ENCODE peak calls at places on chromosomes 7 and 10, in four cellular contexts. O, B, D and H are unnamed samples. For H3K36me3, the result is how much of the 10 kb centered on the place peaks cover.

GRCh38 chr7:149728491-149729375 is 44.7 kb downstream of the ZNF467 start:
- DNase-seq in O (no peak), B (no peak), D (no peak), H (no peak)

GRCh38 chr7:46229409-46229808 is 308.3 kb upstream of the IGFBP3 start:
- DNase-seq in B (no peak), D (no peak), O (no peak), H (no peak)

GRCh38 chr10:43140414-43140813 is 2.2 kb downstream of the CSGALNACT2 start:
- DNase-seq in O (no peak), B (no peak), D (no peak), H (no peak)

GRCh38 chr10:80612261-80612660 is 74.6 kb downstream of the SH2D4B start:
- DNase-seq in B (no peak), O (no peak), D (no peak), H (no peak)

GRCh38 chr7:155392726-155393570 is 65.0 kb upstream of the EN2 start:
- DNase-seq in B (no peak), D (no peak), O (no peak), H (no peak)

GRCh38 chr7:158016171-158017087 is 571.2 kb downstream of the PTPRN2 start:
- DNase-seq in O (peak), B (no peak), D (peak), H (no peak)

GRCh38 chr10:71721313-71721712 is 1.7 kb upstream of the C10orf105 start:
- DNase-seq in O (no peak), B (no peak), D (no peak), H (no peak)

GRCh38 chr7:153941061-153941460 is 111.1 kb upstream of the DPP6 start:
- DNase-seq in D (no peak), B (no peak), O (no peak), H (no peak)

GRCh38 chr7:117098457-117098856 is 145.2 kb downstream of the ST7 start:
- DNase-seq in D (no peak), B (no peak), O (no peak), H (no peak)

GRCh38 chr10:11325817-11326216 is 285.6 kb downstream of the USP6NL start:
- DNase-seq in B (no peak), D (no peak), O (no peak), H (no peak)

GRCh38 chr7:35624299-35625186 is 70.4 kb downstream of the HERPUD2 start:
- DNase-seq in O (no peak), D (peak), B (no peak), H (peak)

GRCh38 chr10:14265709-14266108 is 65.0 kb downstream of the FRMD4A start:
- DNase-seq in D (no peak), O (no peak), B (no peak), H (no peak)

GRCh38 chr10:94626476-94626875 is 57.1 kb upstream of the CYP2C18 start:
- DNase-seq in O (no peak), D (no peak), B (no peak), H (no peak)

GRCh38 chr7:125599387-125599786 is 669.8 kb upstream of the POT1 start:
- DNase-seq in B (no peak), O (no peak), D (no peak), H (no peak)

GRCh38 chr7:138880881-138881577 is 83.0 kb upstream of the ATP6V0A4 start:
- DNase-seq in D (no peak), O (peak), B (no peak), H (no peak)

GRCh38 chr10:13685885-13686284 is 99.1 kb downstream of the PRPF18 start:
- DNase-seq in O (no peak), D (no peak), B (no peak), H (no peak)

GRCh38 chr7:27554826-27555225 is 107.9 kb downstream of the HIBADH start:
- DNase-seq in O (no peak), B (no peak), D (no peak), H (no peak)

GRCh38 chr7:91288208-91288824 is 24.1 kb downstream of the FZD1 start:
- DNase-seq in D (peak), O (no peak), B (no peak), H (no peak)

GRCh38 chr7:150996289-150997074 is 5.7 kb downstream of the NOS3 start:
- DNase-seq in B (no peak), O (no peak), D (no peak), H (no peak)

GRCh38 chr7:13989138-13989943 is at the start of gene ETV1:
- DNase-seq in B (no peak), O (peak), D (peak), H (peak)

GRCh38 chr7:152054377-152055230 is 29.1 kb downstream of the GALNT11 start:
- DNase-seq in D (no peak), B (no peak), O (no peak), H (peak)

GRCh38 chr7:151309306-151309705 is 32.3 kb upstream of the NUB1 start:
- DNase-seq in D (no peak), B (no peak), O (no peak), H (no peak)

GRCh38 chr10:17742918-17743317 is 9.1 kb upstream of the TMEM236 start:
- DNase-seq in D (peak), B (no peak), O (peak), H (peak)

GRCh38 chr10:71331736-71332135 is 12.7 kb downstream of the SLC29A3 start:
- DNase-seq in B (no peak), D (no peak), O (no peak), H (no peak)

GRCh38 chr7:35758421-35758820 is 42.4 kb upstream of the SEPTIN7 start:
- DNase-seq in B (no peak), O (no peak), D (no peak), H (no peak)

GRCh38 chr10:90857635-90858488 is at the start of gene HTR7:
- DNase-seq in B (no peak), D (peak), O (peak), H (peak)
- TF ChIP-seq CTCF in B (peak), D (peak), O (peak), H (peak)

GRCh38 chr7:12351843-12352242 is 51.8 kb downstream of the VWDE start:
- DNase-seq in D (no peak), B (no peak), O (no peak), H (no peak)

GRCh38 chr7:12358694-12359093 is 45.0 kb downstream of the VWDE start:
- DNase-seq in B (no peak), D (no peak), O (no peak), H (no peak)

GRCh38 chr7:12360948-12361347 is 42.7 kb downstream of the VWDE start:
- DNase-seq in O (no peak), D (no peak), B (no peak), H (no peak)

DNA sequence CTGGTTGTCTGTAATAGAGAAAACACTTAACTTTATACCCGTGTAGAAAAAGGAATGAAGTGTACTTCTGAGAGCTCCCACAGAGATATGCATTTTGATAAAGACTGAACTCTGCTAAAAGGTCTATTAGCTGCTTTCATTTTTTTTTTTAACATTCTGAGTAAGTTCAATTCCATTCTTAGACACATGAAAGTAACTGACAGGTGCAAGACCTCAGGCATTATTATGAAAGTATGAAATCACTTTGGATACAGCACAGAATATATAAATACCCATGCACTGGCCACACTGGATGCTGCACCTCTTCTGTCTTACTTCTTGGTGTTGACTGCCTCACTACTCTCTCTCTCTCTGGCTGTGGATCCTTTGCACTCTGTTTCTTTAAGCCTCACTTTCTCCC is 46.2 kb downstream of the VWDE start:
- DNase-seq in O (no peak), B (no peak), D (no peak), H (no peak)
- TF ChIP-seq EP300 in O (no peak), B (no peak), D (no peak), H (no peak)

GRCh38 chr7:83270407-83270806 is 107.7 kb upstream of the PCLO start:
- DNase-seq in D (no peak), O (no peak), B (no peak), H (no peak)
- H3K36me3 ChIP-seq in D (under half), O (under half), B (under half), H (under half)

DNA sequence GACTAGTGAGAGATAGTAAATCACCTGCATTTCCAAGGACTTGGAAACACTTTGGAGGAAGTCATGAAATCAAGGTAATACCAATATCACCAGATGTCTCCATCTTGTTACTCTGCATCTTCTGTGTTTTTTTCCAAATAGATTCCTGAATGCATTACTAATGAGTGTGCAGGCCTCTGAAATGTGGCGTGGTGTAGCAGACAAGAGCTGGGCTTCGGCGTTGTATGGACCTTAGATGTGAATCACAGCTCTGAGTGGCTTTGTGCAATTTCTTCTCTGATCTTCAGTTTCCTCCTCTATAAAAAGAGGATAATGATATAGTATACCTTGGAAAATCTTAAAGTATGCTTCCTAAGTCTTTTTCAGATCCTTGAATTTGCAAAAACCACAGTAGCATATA is 9.6 kb upstream of the MYPN start:
- DNase-seq in O (no peak), D (no peak), B (no peak), H (no peak)
- TF ChIP-seq CTCF in O (no peak), D (no peak), B (no peak), H (no peak)

GRCh38 chr7:30595461-30596042 is 874 bp downstream of the GARS1 start:
- DNase-seq in D (no peak), O (no peak), B (peak), H (no peak)

GRCh38 chr7:30596043-30596641 is 1.5 kb downstream of the GARS1 start:
- DNase-seq in D (peak), O (no peak), B (no peak), H (no peak)

GRCh38 chr7:30594055-30594539 is 581 bp upstream of the GARS1 start:
- DNase-seq in O (peak), B (peak), D (peak), H (peak)

GRCh38 chr7:30596721-30597120 is 2.0 kb downstream of the GARS1 start:
- DNase-seq in B (no peak), O (no peak), D (no peak), H (no peak)

GRCh38 chr7:30594540-30595460 is at the start of gene GARS1:
- DNase-seq in B (peak), D (peak), O (peak), H (peak)
- TF ChIP-seq EP300 in B (peak), D (peak), O (no peak), H (peak)

GRCh38 chr10:79303631-79304478 is 43.4 kb upstream of the PPIF start:
- DNase-seq in D (no peak), O (no peak), B (no peak), H (no peak)
- H3K36me3 ChIP-seq in D (half or more), O (half or more), B (under half), H (under half)